ENCODE peak calls at places on chromosomes 5 and 9, in five cellular contexts. One of them, this sample, is unnamed.

GRCh38 chr9:69376651-69377050 is 51.6 kb downstream of the ENTREP1 start:
- DNase-seq in left lung: no peak
- DNase-seq in stomach: peak; percentile 33
- DNase-seq in body of pancreas: no peak
- DNase-seq in A673: peak; percentile 21
- DNase-seq in this sample: peak; percentile 19

GRCh38 chr5:98605010-98605425 is 168.4 kb upstream of the RGMB start:
- DNase-seq in stomach: no peak
- DNase-seq in A673: no peak
- DNase-seq in body of pancreas: no peak
- DNase-seq in left lung: no peak
- DNase-seq in this sample: no peak

GRCh38 chr5:151480859-151481258 is 33.5 kb downstream of the SLC36A1 start:
- DNase-seq in body of pancreas: no peak
- DNase-seq in left lung: no peak
- DNase-seq in A673: no peak
- DNase-seq in stomach: no peak
- DNase-seq in this sample: no peak

GRCh38 chr5:74612059-74612458 is 28.5 kb downstream of the ENC1 start:
- DNase-seq in body of pancreas: no peak
- DNase-seq in A673: no peak
- DNase-seq in stomach: no peak
- DNase-seq in left lung: no peak
- DNase-seq in this sample: no peak

GRCh38 chr5:50445281-50445949 is 4.3 kb upstream of the EMB start:
- DNase-seq in left lung: no peak
- DNase-seq in A673: no peak
- DNase-seq in stomach: no peak
- DNase-seq in body of pancreas: no peak
- DNase-seq in this sample: no peak

GRCh38 chr5:107997338-107997979 is 326.7 kb upstream of the EFNA5 start:
- DNase-seq in left lung: no peak
- DNase-seq in stomach: no peak
- DNase-seq in A673: no peak
- DNase-seq in body of pancreas: no peak
- DNase-seq in this sample: no peak

GRCh38 chr9:83070257-83070656 is 7.3 kb upstream of the RASEF start:
- DNase-seq in A673: no peak
- DNase-seq in stomach: no peak
- DNase-seq in left lung: no peak
- DNase-seq in body of pancreas: no peak
- DNase-seq in this sample: no peak

GRCh38 chr9:84424945-84425344 is 84.4 kb upstream of the SLC28A3 start:
- DNase-seq in A673: no peak
- DNase-seq in body of pancreas: no peak
- DNase-seq in left lung: no peak
- DNase-seq in stomach: no peak
- DNase-seq in this sample: no peak

GRCh38 chr9:124257865-124258764 is at the start of gene NEK6:
- DNase-seq in left lung: peak; percentile 92
- DNase-seq in A673: peak; percentile 43
- DNase-seq in stomach: peak; percentile 40
- DNase-seq in body of pancreas: peak; percentile 41
- DNase-seq in this sample: no peak

GRCh38 chr5:93870649-93871048 is 129.2 kb upstream of the POU5F2 start:
- DNase-seq in left lung: no peak
- DNase-seq in A673: no peak
- DNase-seq in body of pancreas: no peak
- DNase-seq in stomach: no peak
- DNase-seq in this sample: no peak

GRCh38 chr5:119470851-119471451 is 18.7 kb downstream of the HSD17B4 start:
- DNase-seq in A673: peak; percentile 56
- DNase-seq in stomach: no peak
- DNase-seq in left lung: no peak
- DNase-seq in body of pancreas: peak; percentile 5
- DNase-seq in this sample: no peak

GRCh38 chr9:80218336-80218735 is 646.6 kb downstream of the TLE4 start:
- DNase-seq in left lung: no peak
- DNase-seq in body of pancreas: no peak
- DNase-seq in stomach: no peak
- DNase-seq in A673: no peak
- DNase-seq in this sample: no peak

DNA sequence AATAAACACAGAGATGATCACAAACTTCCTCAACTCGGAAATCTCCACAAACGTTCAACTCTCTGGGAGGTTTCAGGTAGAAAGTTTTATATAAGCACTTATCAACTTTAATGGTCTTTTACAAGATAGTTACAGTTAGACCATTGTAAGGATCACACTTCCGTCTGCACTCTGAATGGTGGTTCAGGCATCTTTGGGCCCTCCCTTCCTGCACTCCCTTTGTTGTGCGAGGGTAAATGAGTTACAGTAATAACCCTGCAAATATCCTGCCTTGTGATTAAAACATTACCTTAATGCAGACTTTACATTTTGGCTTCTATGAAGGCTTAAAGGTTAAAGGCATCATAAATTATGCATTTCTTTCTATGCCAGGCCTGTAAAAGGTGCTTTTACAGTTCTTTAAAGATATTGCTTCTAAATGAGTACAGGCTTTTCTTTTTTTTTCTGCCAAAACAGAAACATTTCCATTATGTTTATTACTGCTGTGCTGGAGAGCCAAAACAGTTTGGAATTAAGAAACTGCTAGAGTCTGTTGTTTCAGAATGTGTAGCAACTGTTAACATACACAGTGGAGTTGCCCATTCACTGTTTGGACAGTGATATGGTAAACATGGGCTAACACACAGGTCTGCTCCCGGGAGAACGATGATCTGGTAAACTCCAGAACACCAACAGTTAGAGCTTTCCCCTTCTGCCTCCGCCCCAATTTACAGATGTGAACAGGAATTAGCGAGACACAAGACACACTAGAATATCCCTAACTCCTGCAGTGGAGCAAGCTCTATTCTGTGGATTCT is 1.1 kb downstream of the PRUNE2 start:
- DNase-seq in A673: no peak
- DNase-seq in left lung: no peak
- DNase-seq in stomach: no peak
- DNase-seq in body of pancreas: no peak
- DNase-seq in this sample: no peak
- H3K27me3 ChIP-seq in A673: peaks cover 86% of the 10 kb centered on the region
- H3K27me3 ChIP-seq in left lung: no peaks in the 10 kb centered on the region
- H3K27me3 ChIP-seq in stomach: peaks cover 4% of the 10 kb centered on the region
- H3K27me3 ChIP-seq in body of pancreas: no peaks in the 10 kb centered on the region
- H3K27me3 ChIP-seq in this sample: no peaks in the 10 kb centered on the region

GRCh38 chr5:149452007-149452664 is 73.0 kb upstream of the IL17B start:
- DNase-seq in A673: no peak
- DNase-seq in stomach: peak; percentile 84
- DNase-seq in body of pancreas: peak; percentile 63
- DNase-seq in left lung: no peak
- DNase-seq in this sample: peak; percentile 86
- TF ChIP-seq CTCF in A673: no peak
- TF ChIP-seq CTCF in stomach: no peak
- TF ChIP-seq CTCF in body of pancreas: no peak
- TF ChIP-seq CTCF in left lung: no peak
- TF ChIP-seq CTCF in this sample: no peak

GRCh38 chr5:80031109-80031508 is 4.0 kb upstream of the THBS4 start:
- DNase-seq in body of pancreas: no peak
- DNase-seq in stomach: no peak
- DNase-seq in A673: no peak
- DNase-seq in left lung: no peak
- DNase-seq in this sample: no peak
- H3K27me3 ChIP-seq in body of pancreas: peaks cover 5% of the 10 kb centered on the region
- H3K27me3 ChIP-seq in stomach: peaks cover 7% of the 10 kb centered on the region
- H3K27me3 ChIP-seq in A673: peaks cover 66% of the 10 kb centered on the region
- H3K27me3 ChIP-seq in left lung: peaks cover 22% of the 10 kb centered on the region
- H3K27me3 ChIP-seq in this sample: peaks cover 4% of the 10 kb centered on the region

GRCh38 chr9:131641618-131642495 is 96.5 kb downstream of the PRRT1B start:
- DNase-seq in body of pancreas: no peak
- DNase-seq in stomach: no peak
- DNase-seq in A673: peak; percentile 16
- DNase-seq in left lung: no peak
- DNase-seq in this sample: no peak
- TF ChIP-seq CTCF in body of pancreas: no peak
- TF ChIP-seq CTCF in stomach: no peak
- TF ChIP-seq CTCF in A673: peak; percentile 22
- TF ChIP-seq CTCF in left lung: no peak
- TF ChIP-seq CTCF in this sample: no peak

GRCh38 chr9:136977223-136978072 is at the start of gene PTGDS:
- DNase-seq in left lung: no peak
- DNase-seq in A673: no peak
- DNase-seq in body of pancreas: no peak
- DNase-seq in stomach: no peak
- DNase-seq in this sample: no peak
- H3K27me3 ChIP-seq in left lung: no peaks in the 10 kb centered on the region
- H3K27me3 ChIP-seq in A673: no peaks in the 10 kb centered on the region
- H3K27me3 ChIP-seq in body of pancreas: no peaks in the 10 kb centered on the region
- H3K27me3 ChIP-seq in stomach: no peaks in the 10 kb centered on the region
- H3K27me3 ChIP-seq in this sample: no peaks in the 10 kb centered on the region